ENCODE peak calls at places on chromosome 5, in seven cellular contexts. T is glutamatergic neuron; U is choroid plexus epithelial cell; N is activated CD8-positive, alpha-beta T cell treated with anti-CD3 and anti-CD28 coated beads for 36 hours; Q is IMR-90; J is esophagus squamous epithelium; Y is RWPE1. V is an unnamed sample.

GRCh38 chr5:43193952-43194321 is 1.9 kb downstream of the NIM1K start:
- DNase-seq in T (peak), U (no peak), N (no peak), Q (no peak), J (no peak), Y (no peak), V (no peak)

GRCh38 chr5:169812786-169813185 is 167.5 kb downstream of the INSYN2B start:
- DNase-seq in T (peak), U (no peak), N (no peak), Q (no peak), J (no peak), Y (no peak), V (no peak)

GRCh38 chr5:122126177-122126701 is 3.1 kb upstream of the ZNF474 start:
- DNase-seq in T (no peak), U (peak), N (no peak), Q (peak), J (no peak), Y (no peak), V (no peak)

GRCh38 chr5:124741711-124742496 is 4.5 kb downstream of the ZNF608 start:
- DNase-seq in T (no peak), U (peak), N (no peak), Q (peak), J (no peak), Y (peak), V (no peak)

GRCh38 chr5:5675511-5675910 is 253.0 kb downstream of the ICE1 start:
- DNase-seq in T (no peak), U (no peak), N (no peak), Q (no peak), J (no peak), Y (no peak), V (no peak)

GRCh38 chr5:96111080-96111756 is 149.6 kb upstream of the ELL2 start:
- DNase-seq in T (no peak), U (no peak), N (no peak), Q (no peak), J (no peak), Y (no peak), V (no peak)

GRCh38 chr5:142977363-142978051 is 207.3 kb downstream of the ARHGAP26 start:
- DNase-seq in T (no peak), U (peak), N (peak), Q (peak), J (no peak), Y (peak), V (peak)

GRCh38 chr5:139138790-139139189 is 59.4 kb downstream of the SIL1 start:
- DNase-seq in T (peak), U (peak), N (no peak), Q (peak), J (no peak), Y (peak), V (no peak)

GRCh38 chr5:35230043-35230611 is at the start of gene PRLR:
- DNase-seq in T (peak), U (peak), N (peak), Q (peak), J (no peak), Y (peak), V (no peak)

GRCh38 chr5:194102-194501 is 2.8 kb downstream of the LRRC14B start:
- DNase-seq in T (peak), U (no peak), N (no peak), Q (no peak), J (no peak), Y (no peak), V (no peak)

GRCh38 chr5:759781-760362 is 24.7 kb downstream of the ZDHHC11B start:
- DNase-seq in T (no peak), U (no peak), N (no peak), Q (no peak), J (no peak), Y (no peak), V (no peak)

GRCh38 chr5:10555134-10555733 is 8.6 kb upstream of the ANKRD33B start:
- DNase-seq in T (no peak), U (peak), N (no peak), Q (peak), J (no peak), Y (peak), V (no peak)

GRCh38 chr5:39156082-39156481 is 63.3 kb downstream of the FYB1 start:
- DNase-seq in T (no peak), U (no peak), N (no peak), Q (no peak), J (no peak), Y (no peak), V (no peak)
- TF ChIP-seq CTCF in T (no peak), U (no peak), N (no peak), Q (no peak), J (no peak), Y (no peak), V (no peak)

DNA sequence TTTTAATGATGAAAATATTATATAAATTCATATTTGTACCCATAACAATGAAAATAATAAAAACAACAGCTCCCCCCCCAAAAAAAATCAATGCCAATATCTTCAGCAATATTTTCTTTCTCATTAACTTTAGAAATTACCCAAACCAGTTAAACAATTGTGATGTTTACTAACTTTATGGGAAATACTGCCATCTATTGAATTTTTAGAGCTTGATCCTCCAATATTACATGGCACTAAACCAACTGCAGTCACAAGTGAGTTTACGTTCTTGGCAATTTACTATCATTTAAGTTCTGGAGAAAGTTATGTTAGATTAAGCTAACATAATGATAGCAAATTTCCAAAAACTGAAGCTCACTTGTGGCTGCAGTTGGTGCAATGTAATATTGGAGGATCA is 379.6 kb downstream of the CDH18 start:
- DNase-seq in T (no peak), U (peak), N (no peak), Q (no peak), J (no peak), Y (peak), V (no peak)
- TF ChIP-seq CTCF in T (no peak), U (no peak), N (no peak), Q (no peak), J (peak), Y (peak), V (no peak)

GRCh38 chr5:64229163-64229774 is 63.6 kb downstream of the RNF180 start:
- DNase-seq in T (no peak), U (peak), N (no peak), Q (peak), J (no peak), Y (peak), V (no peak)
- TF ChIP-seq CTCF in T (peak), U (peak), N (peak), Q (peak), J (peak), Y (peak), V (peak)

DNA sequence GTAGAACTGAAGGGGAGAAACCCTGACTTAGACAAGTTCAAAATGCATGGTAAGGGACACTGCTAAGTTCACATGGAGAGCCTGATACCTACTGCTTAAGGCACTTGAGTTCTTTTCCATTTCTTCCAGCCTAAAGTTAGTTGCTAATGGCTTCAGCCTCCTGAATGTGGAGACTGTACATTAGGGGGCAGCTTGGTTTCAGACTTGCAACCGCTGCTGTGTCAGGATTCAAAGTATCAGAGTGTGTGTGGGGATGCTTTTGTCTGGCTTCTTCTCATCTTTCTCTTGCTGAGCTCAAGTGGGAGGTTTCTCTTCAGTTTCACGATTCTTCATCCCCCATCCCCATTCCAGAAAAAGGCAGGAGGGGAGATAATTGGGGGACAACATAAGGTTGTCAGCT is 49.4 kb downstream of the ATP10B start:
- DNase-seq in T (no peak), U (no peak), N (no peak), Q (no peak), J (no peak), Y (no peak), V (no peak)
- TF ChIP-seq CTCF in T (no peak), U (no peak), N (no peak), Q (no peak), J (no peak), Y (no peak), V (no peak)

DNA sequence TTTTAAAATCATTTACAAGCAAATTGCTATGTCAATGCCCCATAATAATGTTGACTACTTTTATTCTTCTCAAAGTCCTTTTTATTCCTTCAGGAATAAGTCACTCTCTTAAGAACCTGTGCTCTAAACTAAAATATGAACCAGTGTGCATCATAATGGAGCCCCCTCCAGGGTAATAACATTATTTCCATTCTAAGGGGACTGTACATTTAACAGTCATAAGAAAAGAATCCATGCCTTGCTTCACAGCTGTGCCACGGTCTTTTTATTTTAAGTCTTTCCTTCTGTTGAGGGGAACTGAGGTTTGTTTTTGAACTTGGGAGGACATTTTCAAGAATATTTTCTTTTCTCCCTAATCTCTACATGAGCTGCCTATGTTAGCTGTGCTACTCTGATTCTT is 297.6 kb downstream of the MAN2A1 start:
- DNase-seq in T (no peak), U (peak), N (no peak), Q (no peak), J (no peak), Y (no peak), V (no peak)
- TF ChIP-seq CTCF in T (no peak), U (no peak), N (no peak), Q (no peak), J (no peak), Y (no peak), V (no peak)

GRCh38 chr5:15003511-15003920 is 131.9 kb upstream of the ANKH start:
- DNase-seq in T (peak), U (peak), N (peak), Q (peak), J (no peak), Y (peak), V (peak)
- TF ChIP-seq CTCF in T (peak), U (peak), N (peak), Q (peak), J (peak), Y (peak), V (peak)

V was measured in natural killer cell.